ENCODE peak calls at places on chromosomes 3 and 15, in five cellular contexts. H is upper lobe of right lung, W is progenitor cell of endocrine pancreas, R is hepatocyte, K is head of caudate nucleus. Y is an unnamed sample.

GRCh38 chr15:89002830-89003229 is 85.4 kb upstream of the ABHD2 start:
- DNase-seq in H (no peak), K (no peak), W (no peak), R (no peak), Y (no peak)

GRCh38 chr15:31442203-31443090 is 115.8 kb downstream of the KLF13 start:
- DNase-seq in R (peak; percentile 42), K (no peak), H (no peak), W (no peak), Y (peak; percentile 80)

GRCh38 chr15:48332642-48333034 is 1.4 kb downstream of the DUT start:
- DNase-seq in R (no peak), K (no peak), H (no peak), W (no peak), Y (no peak)

GRCh38 chr15:66850078-66850991 is 148.3 kb downstream of the SMAD6 start:
- DNase-seq in K (no peak), W (no peak), R (peak; percentile 64), H (no peak), Y (no peak)

GRCh38 chr3:13338231-13338630 is 81.9 kb downstream of the NUP210 start:
- DNase-seq in H (no peak), W (no peak), K (no peak), R (no peak), Y (no peak)

GRCh38 chr3:149003653-149004305 is 12.4 kb downstream of the GYG1 start:
- DNase-seq in K (no peak), H (no peak), R (no peak), W (no peak), Y (peak; percentile 12)

GRCh38 chr15:55627730-55628368 is 39.7 kb upstream of the PYGO1 start:
- DNase-seq in W (no peak), K (peak; percentile 32), H (no peak), R (peak; percentile 80), Y (peak; percentile 92)

GRCh38 chr3:46091046-46091445 is 63.8 kb upstream of the XCR1 start:
- DNase-seq in K (no peak), W (no peak), H (no peak), R (no peak), Y (no peak)

GRCh38 chr3:188006726-188007393 is 147.1 kb upstream of the LPP start:
- DNase-seq in H (no peak), R (no peak), K (peak; percentile 23), W (no peak), Y (no peak)

GRCh38 chr3:112035241-112035640 is 705 bp downstream of the TMPRSS7 start:
- DNase-seq in H (no peak), W (no peak), K (no peak), R (no peak), Y (no peak)

GRCh38 chr15:74265046-74265639 is 29.0 kb downstream of the CCDC33 start:
- DNase-seq in K (no peak), H (no peak), W (peak; percentile 61), R (peak; percentile 79), Y (peak; percentile 41)

GRCh38 chr15:48425051-48425450 is 93.8 kb downstream of the DUT start:
- DNase-seq in R (no peak), H (no peak), W (no peak), K (no peak), Y (no peak)

GRCh38 chr3:147414369-147415135 is 5.4 kb downstream of the ZIC1 start:
- DNase-seq in H (no peak), R (no peak), W (no peak), K (no peak), Y (no peak)

GRCh38 chr3:30135190-30135589 is 471.2 kb upstream of the TGFBR2 start:
- DNase-seq in R (no peak), W (no peak), K (no peak), H (no peak), Y (no peak)

GRCh38 chr15:75368689-75369239 is 357 bp upstream of the MAN2C1 start:
- DNase-seq in W (no peak), R (no peak), H (no peak), K (no peak), Y (no peak)

GRCh38 chr3:190574473-190574872 is 60.6 kb downstream of the IL1RAP start:
- DNase-seq in H (no peak), R (no peak), W (no peak), K (no peak), Y (no peak)

GRCh38 chr3:73203633-73204032 is 142.2 kb downstream of the EBLN2 start:
- DNase-seq in W (no peak), R (no peak), K (no peak), H (no peak), Y (no peak)

GRCh38 chr15:61748529-61748928 is 311.7 kb downstream of the VPS13C start:
- DNase-seq in R (no peak), W (no peak), H (no peak), K (no peak), Y (peak; percentile 80)

GRCh38 chr3:143327388-143327787 is 207.8 kb downstream of the CHST2 start:
- DNase-seq in H (no peak), K (no peak), W (no peak), R (no peak), Y (peak; percentile 62)

GRCh38 chr15:30059771-30060170 is 23.0 kb upstream of the GOLGA8J start:
- DNase-seq in K (no peak), H (no peak), W (no peak), R (no peak), Y (no peak)

GRCh38 chr15:74631087-74631385 is 15.4 kb downstream of the CLK3 start:
- DNase-seq in K (no peak), R (no peak), H (no peak), W (no peak), Y (no peak)

GRCh38 chr3:58334013-58334321 is 1.3 kb downstream of the PXK start:
- DNase-seq in K (peak; percentile 34), H (no peak), R (no peak), W (no peak), Y (peak; percentile 22)

GRCh38 chr3:143134446-143134845 is 14.9 kb downstream of the CHST2 start:
- DNase-seq in H (no peak), K (no peak), R (no peak), W (no peak), Y (peak; percentile 40)